ENCODE peak calls at places on chromosomes 11 and 22, in nine cellular contexts. E, X, G, P, W, N, Q, V and A are unnamed samples.
A peak's percentile ranks its signal among the peaks of the same experiment; 100 is the strongest.

GRCh38 chr11:113161671-113162589 is 152.5 kb upstream of the TTC12 start:
- DNase-seq in E (no peak), X (no peak), G (no peak), P (no peak), W (no peak), N (no peak), Q (no peak), V (no peak), A (no peak)

GRCh38 chr22:19530751-19531150 is 6.5 kb upstream of the CLDN5 start:
- DNase-seq in E (no peak), X (no peak), G (no peak), P (no peak), W (no peak), N (no peak), Q (no peak), V (no peak), A (no peak)

GRCh38 chr11:124923296-124923695 is 4.2 kb downstream of the HEPN1 start:
- DNase-seq in E (no peak), X (no peak), G (no peak), P (no peak), W (no peak), N (no peak), Q (no peak), V (no peak), A (no peak)

GRCh38 chr22:38107692-38108515 is 2.6 kb downstream of the BAIAP2L2 start:
- DNase-seq in E (no peak), X (no peak), G (no peak), P (no peak), W (peak; percentile 30), N (no peak), Q (no peak), V (peak; percentile 56), A (no peak)

GRCh38 chr11:1422981-1423380 is 33.2 kb downstream of the BRSK2 start:
- DNase-seq in E (no peak), X (no peak), G (no peak), P (no peak), W (no peak), N (no peak), Q (no peak), V (no peak), A (no peak)

GRCh38 chr11:57566564-57567209 is 785 bp downstream of the UBE2L6 start:
- DNase-seq in E (no peak), X (no peak), G (no peak), P (no peak), W (peak; percentile 55), N (peak; percentile 68), Q (no peak), V (no peak), A (no peak)

GRCh38 chr22:23072035-23072910 is 2.0 kb downstream of the GNAZ start:
- DNase-seq in E (no peak), X (no peak), G (no peak), P (no peak), W (peak; percentile 6), N (no peak), Q (no peak), V (no peak), A (no peak)

GRCh38 chr11:13221722-13222121 is 55.9 kb upstream of the BMAL1 start:
- DNase-seq in E (no peak), X (no peak), G (no peak), P (no peak), W (no peak), N (no peak), Q (no peak), V (no peak), A (no peak)

GRCh38 chr22:38312261-38312800 is 4.9 kb downstream of the CSNK1E start:
- DNase-seq in E (no peak), X (no peak), G (no peak), P (no peak), W (peak; percentile 42), N (no peak), Q (no peak), V (peak; percentile 2), A (no peak)

GRCh38 chr11:108984548-108984947 is 319.7 kb downstream of the DDX10 start:
- DNase-seq in E (no peak), X (no peak), G (no peak), P (no peak), W (no peak), N (no peak), Q (no peak), V (no peak), A (no peak)

GRCh38 chr11:117958949-117959348 is 27.2 kb upstream of the IL10RA start:
- DNase-seq in E (no peak), X (no peak), G (no peak), P (no peak), W (no peak), N (no peak), Q (no peak), V (no peak), A (no peak)

GRCh38 chr22:37358386-37358785 is 68.9 kb downstream of the ELFN2 start:
- DNase-seq in E (no peak), X (no peak), G (no peak), P (no peak), W (no peak), N (no peak), Q (no peak), V (no peak), A (no peak)

DNA sequence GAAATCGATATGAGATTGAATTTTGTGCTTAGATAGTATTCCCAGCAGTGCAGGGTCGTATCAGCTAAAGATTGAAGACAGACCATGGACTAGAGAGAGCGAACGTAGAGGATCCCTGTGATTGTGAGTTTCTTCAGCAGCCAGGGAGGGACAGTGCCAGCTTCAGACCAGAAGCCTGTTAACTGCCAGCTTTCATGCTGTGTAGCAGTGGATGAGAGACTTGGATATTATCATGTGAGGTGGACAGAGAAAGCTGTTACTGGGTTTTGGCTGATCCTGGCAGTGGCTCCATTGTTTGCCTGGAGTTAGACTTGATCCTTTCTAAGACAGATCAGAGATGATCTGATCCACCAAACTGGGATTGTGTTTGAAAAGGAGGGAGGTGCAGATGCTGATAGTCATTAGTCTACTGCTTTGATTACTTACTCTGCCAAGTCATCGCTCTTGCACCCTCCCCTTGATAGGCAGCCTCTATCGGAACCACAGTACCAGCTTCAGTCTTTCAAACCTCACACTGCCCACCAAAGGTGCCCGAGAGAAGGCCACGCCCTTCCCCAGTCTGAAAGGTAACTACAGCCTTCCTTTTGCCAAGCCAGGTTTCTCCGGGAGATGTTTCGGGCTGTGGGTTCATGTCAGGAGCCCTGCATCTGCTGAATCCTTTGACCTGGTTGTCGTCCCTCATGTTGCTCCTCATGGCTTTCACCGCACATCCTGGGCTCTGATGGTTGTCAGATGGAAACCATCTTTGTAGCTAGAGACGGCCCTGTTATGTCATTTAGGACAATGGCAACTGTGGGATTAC is 16.2 kb downstream of the MADD start:
- DNase-seq in E (no peak), X (no peak), G (no peak), P (no peak), W (no peak), N (no peak), Q (no peak), V (no peak), A (no peak)
- H3K36me3 ChIP-seq in E (peaks cover 97% of the 10 kb centered on the region), X (peaks cover 25% of the 10 kb centered on the region), G (peaks cover 48% of the 10 kb centered on the region), P (peaks cover 16% of the 10 kb centered on the region), W (peaks cover 39% of the 10 kb centered on the region), N (peaks cover 45% of the 10 kb centered on the region), Q (peaks cover 31% of the 10 kb centered on the region), V (no peaks in the 10 kb centered on the region), A (peaks cover 43% of the 10 kb centered on the region)

DNA sequence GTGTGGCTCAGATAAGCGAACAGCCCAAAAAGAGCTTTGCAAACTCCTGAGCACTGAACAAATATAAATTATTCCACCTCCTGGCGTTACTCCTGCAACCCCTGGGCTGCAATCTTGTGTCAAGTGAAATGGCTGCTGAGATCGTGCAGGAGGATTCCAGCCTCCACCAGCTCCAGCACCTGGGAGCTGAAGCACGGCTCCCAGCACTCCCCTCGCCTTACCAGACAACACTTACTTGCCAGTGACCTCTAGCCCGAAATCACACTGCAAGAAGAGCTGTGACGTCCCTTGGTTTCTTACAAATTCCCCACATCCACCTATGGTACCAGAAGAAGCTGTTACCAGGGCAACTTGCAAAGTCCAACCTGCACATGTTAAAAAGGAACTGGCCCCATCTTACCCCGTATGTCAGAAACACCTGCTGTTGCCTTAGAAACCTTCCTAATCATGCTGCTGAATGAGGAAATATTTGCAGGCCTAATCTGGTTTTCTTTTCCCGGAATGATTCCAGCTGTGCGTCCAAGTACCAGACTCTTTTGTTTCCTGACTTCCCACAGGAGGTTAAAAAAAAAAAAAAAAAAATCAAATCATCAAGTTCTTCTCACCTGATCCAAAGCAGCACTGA is 13.1 kb downstream of the VPS37C start:
- DNase-seq in E (no peak), X (no peak), G (no peak), P (no peak), W (no peak), N (peak; percentile 63), Q (no peak), V (no peak), A (no peak)
- H3K9me2 ChIP-seq in E (no peaks in the 10 kb centered on the region), X (no peaks in the 10 kb centered on the region), G (no peaks in the 10 kb centered on the region), P (no peaks in the 10 kb centered on the region), W (no peaks in the 10 kb centered on the region), N (no peaks in the 10 kb centered on the region), Q (no peaks in the 10 kb centered on the region), V (no peaks in the 10 kb centered on the region), A (no peaks in the 10 kb centered on the region)

DNA sequence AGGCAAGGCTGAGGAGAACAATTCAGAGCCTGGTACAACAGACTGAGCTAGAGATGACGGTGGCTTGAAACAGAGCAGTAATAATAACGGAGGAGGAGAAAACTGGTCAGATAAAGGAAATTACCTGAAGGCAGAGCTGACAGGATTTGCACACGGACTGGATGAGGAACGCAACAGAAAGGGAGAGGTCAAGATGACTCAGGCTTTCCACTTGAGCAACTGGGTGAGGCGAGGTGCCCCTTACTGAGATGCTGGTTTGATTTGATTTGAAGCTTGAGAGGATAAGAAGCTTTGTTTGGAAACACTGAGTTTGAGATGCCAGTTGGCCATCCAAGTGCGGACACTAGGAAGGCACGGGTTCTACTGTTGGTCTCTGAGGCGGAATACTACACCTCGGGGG is 35.4 kb upstream of the NRIP3 start:
- DNase-seq in E (no peak), X (peak; percentile 75), G (peak; percentile 60), P (no peak), W (peak; percentile 39), N (peak; percentile 49), Q (peak; percentile 22), V (peak; percentile 24), A (no peak)
- H3K36me3 ChIP-seq in E (no peaks in the 10 kb centered on the region), X (no peaks in the 10 kb centered on the region), G (no peaks in the 10 kb centered on the region), P (no peaks in the 10 kb centered on the region), W (no peaks in the 10 kb centered on the region), N (no peaks in the 10 kb centered on the region), Q (no peaks in the 10 kb centered on the region), V (no peaks in the 10 kb centered on the region), A (no peaks in the 10 kb centered on the region)

GRCh38 chr22:24327827-24328226 is 57.2 kb downstream of the SPECC1L start:
- DNase-seq in E (no peak), X (no peak), G (no peak), P (no peak), W (no peak), N (no peak), Q (no peak), V (no peak), A (peak; percentile 20)

GRCh38 chr22:24333301-24333700 is 62.7 kb downstream of the SPECC1L start:
- DNase-seq in E (no peak), X (peak; percentile 80), G (peak; percentile 33), P (no peak), W (peak; percentile 90), N (no peak), Q (no peak), V (no peak), A (no peak)

GRCh38 chr22:24329453-24329852 is 58.8 kb downstream of the SPECC1L start:
- DNase-seq in E (no peak), X (no peak), G (no peak), P (no peak), W (no peak), N (no peak), Q (no peak), V (no peak), A (no peak)

GRCh38 chr22:24331468-24332440 is 61.1 kb downstream of the SPECC1L start:
- DNase-seq in E (no peak), X (no peak), G (no peak), P (no peak), W (peak; percentile 34), N (peak; percentile 75), Q (no peak), V (no peak), A (no peak)

GRCh38 chr22:24330636-24331035 is 60.0 kb downstream of the SPECC1L start:
- DNase-seq in E (no peak), X (peak; percentile 4), G (no peak), P (no peak), W (peak; percentile 17), N (no peak), Q (no peak), V (no peak), A (no peak)
- H3K9me2 ChIP-seq in E (no peaks in the 10 kb centered on the region), X (no peaks in the 10 kb centered on the region), G (no peaks in the 10 kb centered on the region), P (no peaks in the 10 kb centered on the region), W (no peaks in the 10 kb centered on the region), N (no peaks in the 10 kb centered on the region), Q (no peaks in the 10 kb centered on the region), V (no peaks in the 10 kb centered on the region), A (no peaks in the 10 kb centered on the region)